ENCODE peak calls at places on chromosome 14, in ten cellular contexts. G is nephron progenitor cell, B is upper lobe of right lung, C is transverse colon, J is left cardiac atrium, Q is H4, Z is NCI-H460, S is natural killer cell, M is Right ventricle myocardium superior, A is HCT116. H is an unnamed sample.

GRCh38 chr14:61322011-61322798 is 826 bp downstream of the PRKCH start:
- DNase-seq in B (peak), G (no peak), Z (no peak), S (no peak), A (no peak), J (peak), Q (no peak), C (peak), M (peak), H (peak)

GRCh38 chr14:48035836-48036235 is 360.4 kb upstream of the MDGA2 start:
- DNase-seq in Z (no peak), J (no peak), Q (peak), S (no peak), G (no peak), C (no peak), M (no peak), B (peak), A (no peak), H (peak)

GRCh38 chr14:51424569-51425251 is 184.7 kb downstream of the TMX1 start:
- DNase-seq in Q (no peak), B (no peak), M (peak), A (no peak), G (no peak), C (no peak), J (no peak), S (no peak), Z (no peak), H (no peak)

GRCh38 chr14:104604461-104605449 is at the start of gene TMEM179:
- DNase-seq in B (no peak), J (peak), Z (peak), C (no peak), G (peak), S (no peak), A (no peak), Q (no peak), M (no peak), H (no peak)

GRCh38 chr14:104942586-104942985 is 17.9 kb downstream of the PLD4 start:
- DNase-seq in Q (no peak), M (no peak), Z (no peak), G (no peak), J (peak), C (no peak), B (no peak), A (no peak), S (no peak), H (peak)

GRCh38 chr14:91205449-91205848 is 39.1 kb downstream of the GPR68 start:
- DNase-seq in B (peak), Q (no peak), Z (no peak), A (no peak), M (no peak), S (no peak), G (no peak), C (no peak), J (no peak), H (no peak)

GRCh38 chr14:51562816-51563215 is 88.9 kb upstream of the FRMD6 start:
- DNase-seq in G (no peak), S (no peak), B (no peak), Z (no peak), M (no peak), J (no peak), A (no peak), C (no peak), Q (peak), H (no peak)

GRCh38 chr14:87186745-87187144 is 806.2 kb downstream of the GALC start:
- DNase-seq in Z (no peak), J (no peak), A (no peak), S (no peak), Q (no peak), C (no peak), M (no peak), G (no peak), B (no peak), H (no peak)

GRCh38 chr14:79278798-79279644 is 932.3 kb downstream of the DIO2 start:
- DNase-seq in Q (peak), Z (peak), C (peak), A (no peak), M (peak), G (peak), B (peak), J (peak), S (no peak), H (peak)

GRCh38 chr14:39873793-39874192 is 441.6 kb upstream of the FBXO33 start:
- DNase-seq in Z (no peak), C (no peak), Q (no peak), B (no peak), S (no peak), J (no peak), M (no peak), A (no peak), G (no peak), H (no peak)

GRCh38 chr14:21965042-21965441 is 291.4 kb upstream of the OR4E1 start:
- DNase-seq in M (no peak), B (no peak), Z (no peak), J (no peak), Q (no peak), G (no peak), C (no peak), A (no peak), S (no peak), H (no peak)

GRCh38 chr14:98445736-98446135 is 826.3 kb downstream of the BCL11B start:
- DNase-seq in Z (no peak), S (no peak), B (no peak), Q (no peak), C (no peak), G (no peak), M (no peak), J (no peak), A (no peak), H (no peak)

GRCh38 chr14:30138517-30138916 is 210.9 kb upstream of the PRKD1 start:
- DNase-seq in Q (no peak), C (no peak), B (no peak), J (no peak), A (no peak), M (no peak), Z (no peak), S (no peak), G (no peak), H (no peak)

GRCh38 chr14:104694991-104695659 is 5.7 kb downstream of the INF2 start:
- DNase-seq in C (peak), Z (no peak), A (no peak), J (no peak), B (no peak), Q (peak), G (no peak), M (peak), S (peak), H (no peak)

GRCh38 chr14:93050761-93051160 is 65.0 kb downstream of the ITPK1 start:
- DNase-seq in J (no peak), A (no peak), G (no peak), Q (no peak), S (no peak), M (no peak), C (peak), Z (no peak), B (no peak), H (no peak)

GRCh38 chr14:49196327-49196726 is 389.9 kb downstream of the RPS29 start:
- DNase-seq in J (no peak), S (no peak), B (no peak), Z (no peak), A (no peak), Q (no peak), C (no peak), M (no peak), G (no peak), H (no peak)

GRCh38 chr14:55899531-55899930 is 218.7 kb upstream of the PELI2 start:
- DNase-seq in S (no peak), A (no peak), G (no peak), Z (no peak), M (no peak), J (no peak), B (no peak), C (no peak), Q (no peak), H (no peak)

H was measured in kidney.